ENCODE peak calls at places on chromosomes 6 and 20, in ten cellular contexts. C is AG10803, T is trophoblast cell, S is fibroblast of pulmonary artery, X is aorta, E is uterus, V is OCI-LY7, P is GM23248, M is H7, O is cardiac fibroblast. F is an unnamed sample.

GRCh38 chr6:169955796-169956493 is 204.5 kb downstream of the ERMARD start:
- DNase-seq in P (no peak), O (no peak), V (no peak), C (no peak), S (no peak), X (peak; percentile 62), E (no peak), M (peak; percentile 63), T (no peak), F (no peak)

GRCh38 chr20:461254-462198 is 807 bp downstream of the TBC1D20 start:
- DNase-seq in V (peak; percentile 56), T (peak; percentile 57), P (peak; percentile 80), C (peak; percentile 56), S (peak; percentile 52), O (peak; percentile 59), X (peak; percentile 88), E (peak; percentile 53), M (peak; percentile 88), F (peak; percentile 43)

GRCh38 chr6:107579413-107579812 is 89.5 kb downstream of the SOBP start:
- DNase-seq in C (no peak), V (no peak), M (no peak), E (no peak), O (no peak), X (no peak), S (no peak), P (no peak), T (no peak), F (no peak)

GRCh38 chr6:97129111-97129510 is 153.9 kb downstream of the MMS22L start:
- DNase-seq in T (no peak), V (no peak), S (peak; percentile 49), P (no peak), E (no peak), X (no peak), O (peak; percentile 57), C (no peak), M (no peak), F (peak; percentile 55)

GRCh38 chr6:169811521-169812256 is 60.3 kb downstream of the ERMARD start:
- DNase-seq in T (no peak), E (no peak), M (no peak), P (no peak), V (no peak), X (no peak), O (no peak), C (no peak), S (no peak), F (no peak)

GRCh38 chr6:73200247-73200646 is 25.0 kb downstream of the KHDC1L start:
- DNase-seq in O (no peak), C (no peak), S (no peak), X (no peak), M (no peak), E (no peak), V (no peak), T (no peak), P (no peak), F (no peak)

GRCh38 chr6:12296255-12296573 is 6.1 kb downstream of the EDN1 start:
- DNase-seq in V (no peak), M (no peak), P (peak; percentile 95), C (peak; percentile 96), E (no peak), S (peak; percentile 79), T (peak; percentile 30), X (no peak), O (peak; percentile 93), F (peak; percentile 64)

GRCh38 chr6:41536884-41537347 is 9.3 kb upstream of the FOXP4 start:
- DNase-seq in V (no peak), M (no peak), E (no peak), O (peak; percentile 14), S (peak; percentile 42), X (no peak), T (peak; percentile 48), P (no peak), C (no peak), F (no peak)

GRCh38 chr20:40493071-40493470 is 196.0 kb downstream of the MAFB start:
- DNase-seq in E (peak; percentile 23), P (peak; percentile 72), S (peak; percentile 82), O (peak; percentile 71), X (peak; percentile 85), C (peak; percentile 86), M (no peak), V (no peak), T (no peak), F (peak; percentile 92)

GRCh38 chr20:15708984-15709598 is 864.2 kb downstream of the KIF16B start:
- DNase-seq in T (peak; percentile 80), C (no peak), M (peak; percentile 69), S (peak; percentile 21), E (no peak), P (peak; percentile 24), V (peak; percentile 41), O (peak; percentile 30), X (peak; percentile 78), F (peak; percentile 15)

GRCh38 chr6:55443238-55444134 is 116.2 kb downstream of the GFRAL start:
- DNase-seq in P (no peak), M (no peak), V (no peak), X (no peak), O (no peak), C (no peak), E (no peak), T (peak; percentile 36), S (no peak), F (peak; percentile 5)

GRCh38 chr6:154218336-154218735 is 138.3 kb downstream of the IPCEF1 start:
- DNase-seq in T (no peak), O (no peak), M (no peak), C (no peak), S (no peak), X (no peak), V (no peak), E (no peak), P (no peak), F (no peak)

GRCh38 chr6:155762649-155763048 is 307.0 kb upstream of the NOX3 start:
- DNase-seq in T (no peak), O (no peak), V (no peak), P (no peak), C (no peak), S (no peak), X (no peak), M (no peak), E (no peak), F (no peak)

GRCh38 chr20:9615766-9616454 is 101.5 kb downstream of the LAMP5 start:
- DNase-seq in O (no peak), E (no peak), V (peak; percentile 86), P (no peak), S (no peak), T (no peak), C (no peak), X (no peak), M (no peak), F (no peak)

DNA sequence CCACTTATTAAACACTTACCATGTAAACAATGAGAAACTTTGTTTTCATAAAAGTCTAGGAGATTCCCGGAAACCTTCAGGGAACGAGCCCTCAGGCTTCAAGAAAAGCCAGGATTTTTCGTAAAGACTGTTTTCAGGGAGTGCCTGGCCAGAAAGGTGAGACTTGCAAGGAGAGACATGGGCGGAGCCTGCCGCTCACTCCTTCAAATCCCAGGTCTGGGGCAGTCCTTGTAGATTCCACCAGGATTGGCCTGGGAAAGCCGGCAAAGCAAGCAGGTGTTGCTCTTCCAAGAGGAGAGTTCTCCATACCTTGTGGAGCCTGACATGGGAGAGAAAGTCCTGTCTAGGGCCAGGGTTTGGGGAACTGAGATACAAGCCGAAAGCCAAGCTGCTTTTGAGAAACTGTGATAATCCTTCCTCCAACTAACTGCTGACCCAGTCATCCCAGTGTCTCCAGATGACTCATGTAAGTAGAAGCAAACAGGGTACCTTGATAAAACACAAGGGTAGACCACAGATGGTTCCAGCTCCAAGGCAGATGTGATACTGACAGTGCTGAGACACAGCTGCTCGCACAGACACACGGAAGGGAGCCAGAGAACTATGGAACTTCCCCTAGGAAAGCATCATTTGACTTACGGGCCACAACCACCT is 69.4 kb upstream of the NAA20 start:
- DNase-seq in O (peak; percentile 65), E (no peak), V (no peak), M (peak; percentile 47), P (peak; percentile 35), X (no peak), T (peak; percentile 72), S (peak; percentile 79), C (peak; percentile 38), F (peak; percentile 74)
- H3K4me3 ChIP-seq in O (no peak overlapping the region), E (no peak overlapping the region), V (no peak overlapping the region), M (no peak overlapping the region), P (no peak overlapping the region), X (no peak overlapping the region), T (no peak overlapping the region), S (no peak overlapping the region), C (no peak overlapping the region), F (no peak overlapping the region)

DNA sequence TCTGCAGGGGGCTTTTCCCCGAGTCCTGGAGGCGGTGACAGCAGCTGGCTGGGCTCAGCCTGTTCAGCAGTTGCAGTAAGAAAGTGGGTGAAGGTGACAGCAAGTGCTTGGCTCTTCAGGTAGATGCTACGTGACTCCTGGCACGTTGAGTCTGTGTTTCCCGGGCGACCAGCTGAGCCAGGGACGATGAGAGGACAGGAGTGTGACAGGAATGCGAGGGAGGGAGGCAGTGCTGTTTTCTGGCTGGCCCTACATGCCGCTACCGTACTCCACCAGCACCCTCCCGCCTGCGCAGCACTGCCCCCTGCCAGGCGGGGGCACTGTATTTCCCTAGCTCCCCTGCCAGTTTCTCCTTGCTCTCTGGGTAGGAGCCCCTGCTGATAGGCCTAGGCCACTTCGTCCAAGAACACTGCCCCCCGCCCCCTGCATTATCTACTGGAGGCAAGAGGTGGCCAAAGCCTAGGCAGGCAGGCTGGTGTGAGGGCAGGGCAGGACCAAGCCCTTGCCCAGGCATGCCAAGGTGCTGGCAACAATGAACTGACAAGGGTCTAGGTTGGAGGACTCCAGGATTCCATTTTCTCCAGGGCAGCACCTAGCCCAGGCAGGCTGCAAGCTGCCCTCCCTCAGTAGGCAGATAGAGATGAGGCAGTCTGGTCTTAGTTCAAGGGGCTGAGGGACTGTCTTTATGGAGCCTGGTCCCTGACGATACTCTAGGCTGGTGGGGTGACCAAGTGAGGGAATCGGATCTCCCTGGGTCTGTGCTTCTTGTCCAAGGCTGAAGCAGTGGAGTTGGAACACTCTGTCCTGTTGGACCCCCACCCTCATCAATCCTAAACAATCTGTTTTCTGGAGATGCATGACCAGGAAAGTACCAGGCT is 19.2 kb downstream of the MRPS18A start:
- DNase-seq in T (peak; percentile 89), C (peak; percentile 55), E (peak; percentile 44), S (peak; percentile 67), V (peak; percentile 75), X (peak; percentile 80), P (peak; percentile 72), O (peak; percentile 43), M (peak; percentile 90), F (peak; percentile 54)
- H3K4me3 ChIP-seq in T (no peak overlapping the region), C (no peak overlapping the region), E (no peak overlapping the region), S (no peak overlapping the region), V (no peak overlapping the region), X (no peak overlapping the region), P (no peak overlapping the region), O (no peak overlapping the region), M (no peak overlapping the region), F (no peak overlapping the region)

DNA sequence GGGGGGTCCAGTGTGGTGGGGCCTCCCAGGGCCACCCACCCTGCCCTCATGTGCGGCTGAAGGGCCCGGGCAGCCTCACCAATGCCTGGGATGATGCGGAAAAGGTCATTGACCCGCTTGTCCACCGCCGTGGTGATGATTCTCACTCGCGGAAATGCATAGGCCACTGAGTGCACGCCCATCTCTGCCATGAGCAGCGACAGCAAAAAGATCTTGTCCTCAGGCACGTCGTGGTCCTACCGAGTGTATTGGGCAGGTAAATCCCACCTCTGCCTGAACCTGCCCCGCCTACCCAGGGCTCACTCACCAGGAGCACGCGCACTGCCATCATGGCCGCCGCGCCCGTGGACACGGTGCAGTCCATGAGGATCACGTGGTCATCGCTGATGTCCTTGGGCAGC is 16.1 kb downstream of the UCKL1 start:
- DNase-seq in E (no peak), P (no peak), V (no peak), O (no peak), C (no peak), S (no peak), M (no peak), X (no peak), T (no peak), F (no peak)
- H3K4me3 ChIP-seq in E (no peak overlapping the region), P (no peak overlapping the region), V (no peak overlapping the region), O (no peak overlapping the region), C (no peak overlapping the region), S (no peak overlapping the region), M (peak overlapping the region; percentile 55), X (no peak overlapping the region), T (peak overlapping the region; percentile 30), F (no peak overlapping the region)

GRCh38 chr20:29742699-29743100 is 1514.8 kb upstream of the DEFB115 start:
- DNase-seq in O (no peak), V (no peak), P (no peak), M (peak; percentile 37), T (no peak), C (no peak), E (no peak), S (no peak), X (peak; percentile 65), F (no peak)
- H3K4me3 ChIP-seq in O (no peak overlapping the region), V (no peak overlapping the region), P (no peak overlapping the region), M (no peak overlapping the region), T (no peak overlapping the region), C (no peak overlapping the region), E (no peak overlapping the region), S (no peak overlapping the region), X (no peak overlapping the region), F (no peak overlapping the region)

F was measured in choroid plexus epithelial cell.